ENCODE peak calls at places on chromosome 18, in six cellular contexts. J is central memory CD4-positive, alpha-beta T cell; P is HEK293T; S is amniotic stem cell; N is A172; D is activated naive CD4-positive, alpha-beta T cell treated with anti-CD3 and anti-CD28 coated beads, Interleukin-2, amount 50 U/mL, for 16 hours. K is an unnamed sample.

GRCh38 chr18:8771930-8772329 is 66.6 kb downstream of the MTCL1 start:
- DNase-seq in D (no peak), S (no peak), J (no peak), N (no peak), P (no peak), K (peak; percentile 23)

GRCh38 chr18:61988100-61988499 is 95.3 kb upstream of the RNF152 start:
- DNase-seq in D (no peak), S (no peak), P (peak; percentile 29), N (no peak), J (no peak), K (no peak)

GRCh38 chr18:23528580-23529472 is 25.5 kb downstream of the RMC1 start:
- DNase-seq in D (no peak), J (no peak), N (peak; percentile 74), S (no peak), P (no peak), K (peak; percentile 90)

GRCh38 chr18:12516049-12516677 is 108.4 kb downstream of the PRELID3A start:
- DNase-seq in J (no peak), P (no peak), D (no peak), N (no peak), S (no peak), K (no peak)

GRCh38 chr18:21458322-21458721 is 142.2 kb downstream of the ESCO1 start:
- DNase-seq in P (no peak), J (no peak), D (no peak), N (no peak), S (no peak), K (no peak)

GRCh38 chr18:61797691-61798590 is 94.9 kb downstream of the RNF152 start:
- DNase-seq in N (no peak), J (no peak), P (no peak), D (no peak), S (no peak), K (no peak)

GRCh38 chr18:24488824-24489493 is 28.5 kb downstream of the HRH4 start:
- DNase-seq in S (no peak), D (no peak), J (peak; percentile 13), P (peak; percentile 52), N (peak; percentile 46), K (peak; percentile 61)

GRCh38 chr18:35517715-35518114 is 20.0 kb upstream of the INO80C start:
- DNase-seq in P (no peak), J (no peak), D (no peak), S (no peak), N (no peak), K (no peak)

GRCh38 chr18:58161659-58162058 is 117.6 kb downstream of the NEDD4L start:
- DNase-seq in N (peak; percentile 19), S (no peak), D (no peak), J (no peak), P (peak; percentile 52), K (peak; percentile 72)

GRCh38 chr18:78523850-78524249 is 455.8 kb upstream of the SALL3 start:
- DNase-seq in J (no peak), N (no peak), D (no peak), P (no peak), S (no peak), K (no peak)

GRCh38 chr18:9690418-9691178 is 17.5 kb upstream of the RAB31 start:
- DNase-seq in N (no peak), P (no peak), J (no peak), D (no peak), S (no peak), K (no peak)

GRCh38 chr18:12625242-12625641 is 32.7 kb downstream of the SPIRE1 start:
- DNase-seq in S (no peak), J (no peak), D (no peak), P (no peak), N (no peak), K (no peak)

K was measured in K562.